ENCODE peak calls at places on chromosomes 2 and 18, in eight cellular contexts. A is CD8-positive, alpha-beta T cell; T is astrocyte of the spinal cord; U is endothelial cell; D is activated naive CD4-positive, alpha-beta T cell treated with anti-CD3 and anti-CD28 coated beads for 36 hours; F is EH; R is adrenal gland; G is activated CD8-positive, alpha-beta memory T cell treated with anti-CD3 and anti-CD28 coated beads for 48 hours. N is an unnamed sample.

GRCh38 chr2:145273840-145274239 is 753.9 kb upstream of the ZEB2 start:
- DNase-seq in A (peak; percentile 14), T (no peak), U (no peak), D (no peak), F (peak; percentile 5), R (no peak), G (no peak), N (no peak)

GRCh38 chr2:197799072-197799471 is 5.3 kb upstream of the PLCL1 start:
- DNase-seq in A (no peak), T (no peak), U (no peak), D (no peak), F (no peak), R (no peak), G (no peak), N (no peak)

GRCh38 chr2:149068996-149069888 is 30.7 kb downstream of the LYPD6B start:
- DNase-seq in A (no peak), T (peak; percentile 87), U (no peak), D (no peak), F (peak; percentile 97), R (no peak), G (no peak), N (no peak)

GRCh38 chr18:26931659-26932058 is 66.2 kb upstream of the AQP4 start:
- DNase-seq in A (no peak), T (no peak), U (no peak), D (no peak), F (no peak), R (no peak), G (no peak), N (no peak)

GRCh38 chr2:9336534-9337354 is 86.6 kb downstream of the ITGB1BP1 start:
- DNase-seq in A (no peak), T (peak; percentile 94), U (no peak), D (no peak), F (peak; percentile 91), R (peak; percentile 59), G (no peak), N (no peak)

GRCh38 chr2:12501469-12502147 is 215.1 kb upstream of the TRIB2 start:
- DNase-seq in A (peak; percentile 61), T (no peak), U (no peak), D (peak; percentile 88), F (peak; percentile 15), R (no peak), G (peak; percentile 46), N (no peak)

GRCh38 chr2:84782717-84783442 is 98.0 kb downstream of the TRABD2A start:
- DNase-seq in A (peak; percentile 71), T (no peak), U (no peak), D (peak; percentile 66), F (peak; percentile 46), R (no peak), G (no peak), N (no peak)

GRCh38 chr2:871926-872680 is 78.5 kb upstream of the SNTG2 start:
- DNase-seq in A (no peak), T (no peak), U (no peak), D (no peak), F (no peak), R (no peak), G (no peak), N (no peak)

GRCh38 chr2:86498468-86499260 is 57.5 kb downstream of the KDM3A start:
- DNase-seq in A (no peak), T (no peak), U (no peak), D (no peak), F (no peak), R (no peak), G (no peak), N (no peak)

GRCh38 chr18:13216092-13216582 is 2.4 kb upstream of the LDLRAD4 start:
- DNase-seq in A (peak; percentile 61), T (peak; percentile 71), U (peak; percentile 58), D (peak; percentile 78), F (peak; percentile 62), R (peak; percentile 82), G (peak; percentile 18), N (peak; percentile 73)

N was measured in SK-N-DZ.